ENCODE peak calls at places on chromosome 13, in five cellular contexts. One of them, this sample, is unnamed.

GRCh38 chr13:33612641-33613638 is 205.0 kb upstream of the RFC3 start:
- DNase-seq in H9: no peak
- DNase-seq in IMR-90: no peak
- DNase-seq in mesenchymal stem cell: no peak
- DNase-seq in trophoblast cell: no peak
- DNase-seq in this sample: no peak

GRCh38 chr13:49806126-49806536 is 13.6 kb upstream of the KPNA3 start:
- DNase-seq in IMR-90: no peak
- DNase-seq in H9: no peak
- DNase-seq in mesenchymal stem cell: no peak
- DNase-seq in trophoblast cell: no peak
- DNase-seq in this sample: no peak

GRCh38 chr13:112870737-112871287 is 98.2 kb upstream of the MCF2L start:
- DNase-seq in IMR-90: no peak
- DNase-seq in trophoblast cell: no peak
- DNase-seq in H9: no peak
- DNase-seq in mesenchymal stem cell: no peak
- DNase-seq in this sample: no peak

GRCh38 chr13:43572601-43573360 is 214.0 kb downstream of the ENOX1 start:
- DNase-seq in H9: no peak
- DNase-seq in mesenchymal stem cell: peak; percentile 58
- DNase-seq in IMR-90: peak; percentile 25
- DNase-seq in trophoblast cell: peak; percentile 84
- DNase-seq in this sample: no peak

GRCh38 chr13:65638572-65639168 is 1591.5 kb downstream of the PCDH9 start:
- DNase-seq in IMR-90: peak; percentile 63
- DNase-seq in H9: no peak
- DNase-seq in trophoblast cell: no peak
- DNase-seq in mesenchymal stem cell: peak; percentile 59
- DNase-seq in this sample: peak; percentile 6

GRCh38 chr13:76672422-76672821 is 213.8 kb downstream of the KCTD12 start:
- DNase-seq in H9: no peak
- DNase-seq in trophoblast cell: no peak
- DNase-seq in mesenchymal stem cell: no peak
- DNase-seq in IMR-90: peak; percentile 30
- DNase-seq in this sample: no peak

GRCh38 chr13:24386816-24387708 is 77.7 kb downstream of the C1QTNF9 start:
- DNase-seq in trophoblast cell: no peak
- DNase-seq in H9: no peak
- DNase-seq in IMR-90: no peak
- DNase-seq in mesenchymal stem cell: no peak
- DNase-seq in this sample: no peak

GRCh38 chr13:42594577-42595571 is 20.9 kb downstream of the TNFSF11 start:
- DNase-seq in H9: peak; percentile 51
- DNase-seq in trophoblast cell: peak; percentile 38
- DNase-seq in IMR-90: peak; percentile 66
- DNase-seq in mesenchymal stem cell: peak; percentile 91
- DNase-seq in this sample: peak; percentile 71

GRCh38 chr13:50208826-50209335 is 193.6 kb downstream of the KCNRG start:
- DNase-seq in IMR-90: peak; percentile 76
- DNase-seq in trophoblast cell: no peak
- DNase-seq in mesenchymal stem cell: peak; percentile 91
- DNase-seq in H9: peak; percentile 66
- DNase-seq in this sample: no peak

GRCh38 chr13:110283661-110284516 is 23.1 kb downstream of the COL4A1 start:
- DNase-seq in mesenchymal stem cell: no peak
- DNase-seq in IMR-90: peak; percentile 66
- DNase-seq in H9: no peak
- DNase-seq in trophoblast cell: no peak
- DNase-seq in this sample: no peak

GRCh38 chr13:108227651-108228272 is 9.6 kb downstream of the ABHD13 start:
- DNase-seq in H9: no peak
- DNase-seq in IMR-90: peak; percentile 52
- DNase-seq in mesenchymal stem cell: peak; percentile 46
- DNase-seq in trophoblast cell: peak; percentile 10
- DNase-seq in this sample: no peak

GRCh38 chr13:44219808-44220544 is 153.6 kb upstream of the SERP2 start:
- DNase-seq in trophoblast cell: no peak
- DNase-seq in H9: no peak
- DNase-seq in mesenchymal stem cell: peak; percentile 29
- DNase-seq in IMR-90: peak; percentile 93
- DNase-seq in this sample: no peak

GRCh38 chr13:27857271-27857670 is 62.5 kb upstream of the PDX1 start:
- DNase-seq in H9: no peak
- DNase-seq in IMR-90: no peak
- DNase-seq in trophoblast cell: no peak
- DNase-seq in mesenchymal stem cell: no peak
- DNase-seq in this sample: no peak

GRCh38 chr13:100423375-100423774 is 165.2 kb downstream of the GGACT start:
- DNase-seq in IMR-90: peak; percentile 56
- DNase-seq in trophoblast cell: no peak
- DNase-seq in mesenchymal stem cell: peak; percentile 25
- DNase-seq in H9: no peak
- DNase-seq in this sample: no peak

GRCh38 chr13:25920931-25921330 is 130.9 kb downstream of the SHISA2 start:
- DNase-seq in trophoblast cell: no peak
- DNase-seq in IMR-90: no peak
- DNase-seq in mesenchymal stem cell: no peak
- DNase-seq in H9: no peak
- DNase-seq in this sample: no peak

GRCh38 chr13:98954313-98954712 is 23.6 kb downstream of the DOCK9 start:
- DNase-seq in mesenchymal stem cell: no peak
- DNase-seq in IMR-90: no peak
- DNase-seq in trophoblast cell: no peak
- DNase-seq in H9: peak; percentile 51
- DNase-seq in this sample: no peak

GRCh38 chr13:38686635-38687245 is at the start of gene FREM2:
- DNase-seq in IMR-90: no peak
- DNase-seq in mesenchymal stem cell: peak; percentile 47
- DNase-seq in trophoblast cell: peak; percentile 46
- DNase-seq in H9: peak; percentile 97
- DNase-seq in this sample: peak; percentile 92
- H3K23ac ChIP-seq in IMR-90: no peak within 1 kb of the TSS
- H3K23ac ChIP-seq in mesenchymal stem cell: no peak within 1 kb of the TSS
- H3K23ac ChIP-seq in trophoblast cell: no peak within 1 kb of the TSS
- H3K23ac ChIP-seq in H9: no peak within 1 kb of the TSS
- H3K23ac ChIP-seq in this sample: peak within 1 kb of the TSS; percentile 29

GRCh38 chr13:23378009-23378632 is 55.4 kb downstream of the SACS start:
- DNase-seq in H9: no peak
- DNase-seq in trophoblast cell: peak; percentile 12
- DNase-seq in IMR-90: peak; percentile 99
- DNase-seq in mesenchymal stem cell: peak; percentile 84
- DNase-seq in this sample: no peak
- H2AK5ac ChIP-seq in H9: no peak overlapping the region
- H2AK5ac ChIP-seq in trophoblast cell: no peak overlapping the region
- H2AK5ac ChIP-seq in IMR-90: peak overlapping the region; percentile 23
- H2AK5ac ChIP-seq in mesenchymal stem cell: no peak overlapping the region
- H2AK5ac ChIP-seq in this sample: no peak overlapping the region

GRCh38 chr13:114096811-114097503 is 35.5 kb downstream of the RASA3 start:
- DNase-seq in mesenchymal stem cell: no peak
- DNase-seq in IMR-90: no peak
- DNase-seq in H9: no peak
- DNase-seq in trophoblast cell: no peak
- DNase-seq in this sample: no peak
- H3K23ac ChIP-seq in mesenchymal stem cell: no peak overlapping the region
- H3K23ac ChIP-seq in IMR-90: no peak overlapping the region
- H3K23ac ChIP-seq in H9: no peak overlapping the region
- H3K23ac ChIP-seq in trophoblast cell: no peak overlapping the region
- H3K23ac ChIP-seq in this sample: peak overlapping the region; percentile 47

DNA sequence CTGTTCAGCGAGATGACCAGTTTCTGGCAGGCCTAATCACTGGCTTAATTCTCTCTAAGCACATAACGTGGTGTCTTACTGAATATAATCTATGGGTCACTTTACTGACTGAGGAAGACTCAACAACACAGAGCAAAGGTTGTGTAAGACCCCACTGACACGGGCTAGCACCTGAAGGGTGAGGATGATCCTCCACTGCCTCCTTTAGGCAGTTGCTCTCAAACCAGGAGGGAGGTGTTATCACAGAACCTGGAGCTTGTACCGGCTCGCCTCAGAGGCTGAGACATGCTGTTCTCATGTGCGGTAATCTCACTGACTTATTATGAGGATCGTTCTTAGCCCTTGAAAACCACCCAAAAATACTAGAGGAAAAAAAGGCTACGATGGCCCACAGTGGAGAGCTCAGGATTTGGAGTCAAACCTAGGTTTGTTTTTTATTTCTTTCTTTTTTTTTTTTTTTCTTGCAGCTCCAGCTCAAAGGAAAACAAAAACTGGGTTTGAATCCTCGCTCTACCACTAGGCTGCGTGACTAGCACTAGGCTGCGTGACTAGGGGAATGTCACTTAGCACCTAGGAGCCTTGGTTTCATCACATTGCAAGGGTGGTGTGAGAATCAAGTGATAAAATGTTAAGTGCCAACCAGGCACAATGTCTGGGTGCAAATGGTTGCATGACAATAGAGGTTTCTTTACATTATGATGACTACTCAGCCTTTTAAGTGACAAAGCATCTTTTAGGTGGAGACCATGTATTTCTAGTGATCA is 28.1 kb downstream of the RCBTB2 start:
- DNase-seq in H9: peak; percentile 39
- DNase-seq in trophoblast cell: no peak
- DNase-seq in mesenchymal stem cell: no peak
- DNase-seq in IMR-90: no peak
- DNase-seq in this sample: no peak
- H2AK5ac ChIP-seq in H9: no peak overlapping the region
- H2AK5ac ChIP-seq in trophoblast cell: no peak overlapping the region
- H2AK5ac ChIP-seq in mesenchymal stem cell: no peak overlapping the region
- H2AK5ac ChIP-seq in IMR-90: peak overlapping the region; percentile 19
- H2AK5ac ChIP-seq in this sample: no peak overlapping the region

GRCh38 chr13:30049692-30050091 is 199.3 kb upstream of the UBL3 start:
- DNase-seq in mesenchymal stem cell: peak; percentile 22
- DNase-seq in IMR-90: no peak
- DNase-seq in trophoblast cell: peak; percentile 56
- DNase-seq in H9: no peak
- DNase-seq in this sample: no peak
- H3K23ac ChIP-seq in mesenchymal stem cell: no peak overlapping the region
- H3K23ac ChIP-seq in IMR-90: no peak overlapping the region
- H3K23ac ChIP-seq in trophoblast cell: no peak overlapping the region
- H3K23ac ChIP-seq in H9: no peak overlapping the region
- H3K23ac ChIP-seq in this sample: no peak overlapping the region

DNA sequence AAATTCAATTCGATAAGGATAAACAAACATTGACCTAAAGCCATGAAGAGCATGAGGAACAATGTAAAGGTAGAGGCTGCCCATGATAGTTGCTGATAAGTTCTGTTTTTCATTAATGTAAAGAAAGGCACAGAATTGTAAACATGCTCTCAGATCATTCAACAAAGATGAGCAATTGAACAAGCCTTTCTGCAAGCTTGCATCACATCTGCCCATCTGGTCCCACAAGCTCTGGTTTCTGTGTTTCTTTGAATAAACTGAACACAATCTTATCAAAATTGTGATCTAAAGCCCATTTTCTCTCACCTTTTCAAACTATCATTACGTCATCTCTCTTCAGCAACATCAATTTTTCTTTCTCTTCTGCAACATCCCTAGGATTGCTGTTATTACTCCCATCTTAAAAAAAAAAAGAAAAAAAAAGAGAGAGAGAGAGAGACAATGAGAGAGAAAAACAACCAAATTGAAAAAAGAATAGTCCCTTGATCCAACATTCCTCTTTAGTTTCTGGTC is 487.2 kb upstream of the GPC6 start:
- DNase-seq in H9: no peak
- DNase-seq in IMR-90: peak; percentile 5
- DNase-seq in mesenchymal stem cell: peak; percentile 11
- DNase-seq in trophoblast cell: no peak
- DNase-seq in this sample: no peak
- H2AK5ac ChIP-seq in H9: no peak overlapping the region
- H2AK5ac ChIP-seq in IMR-90: no peak overlapping the region
- H2AK5ac ChIP-seq in mesenchymal stem cell: no peak overlapping the region
- H2AK5ac ChIP-seq in trophoblast cell: no peak overlapping the region
- H2AK5ac ChIP-seq in this sample: no peak overlapping the region

GRCh38 chr13:23377603-23378002 is 55.9 kb downstream of the SACS start:
- DNase-seq in H9: no peak
- DNase-seq in mesenchymal stem cell: no peak
- DNase-seq in IMR-90: no peak
- DNase-seq in trophoblast cell: no peak
- DNase-seq in this sample: no peak
- H3K23ac ChIP-seq in H9: no peak overlapping the region
- H3K23ac ChIP-seq in mesenchymal stem cell: no peak overlapping the region
- H3K23ac ChIP-seq in IMR-90: peak overlapping the region; percentile 80
- H3K23ac ChIP-seq in trophoblast cell: no peak overlapping the region
- H3K23ac ChIP-seq in this sample: no peak overlapping the region

DNA sequence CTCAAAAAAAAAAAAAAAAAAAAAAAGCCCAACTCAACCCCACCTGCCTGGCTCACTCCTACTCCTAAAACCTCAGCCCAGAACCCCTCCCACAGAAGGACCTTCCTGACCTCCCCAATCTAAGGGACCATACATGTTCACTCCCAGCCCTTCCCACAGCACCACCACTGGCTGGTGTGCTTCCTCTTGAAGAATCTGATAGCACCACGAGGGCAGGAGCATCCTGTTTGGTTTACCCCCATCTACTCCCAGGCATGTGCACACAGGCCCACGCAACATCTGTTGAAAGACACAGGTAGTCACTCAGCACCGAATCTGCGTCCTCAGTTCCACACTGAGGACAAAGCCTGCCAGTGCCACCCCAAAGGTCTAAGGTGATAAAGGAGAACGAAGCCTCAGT is 8.2 kb downstream of the LATS2 start:
- DNase-seq in mesenchymal stem cell: no peak
- DNase-seq in IMR-90: no peak
- DNase-seq in H9: no peak
- DNase-seq in trophoblast cell: no peak
- DNase-seq in this sample: no peak
- H2AK5ac ChIP-seq in mesenchymal stem cell: no peak overlapping the region
- H2AK5ac ChIP-seq in IMR-90: peak overlapping the region; percentile 0
- H2AK5ac ChIP-seq in H9: no peak overlapping the region
- H2AK5ac ChIP-seq in trophoblast cell: no peak overlapping the region
- H2AK5ac ChIP-seq in this sample: no peak overlapping the region

GRCh38 chr13:52906122-52906903 is 57.9 kb upstream of the PCDH8 start:
- DNase-seq in H9: peak; percentile 51
- DNase-seq in mesenchymal stem cell: no peak
- DNase-seq in IMR-90: no peak
- DNase-seq in trophoblast cell: no peak
- DNase-seq in this sample: no peak
- H3K23ac ChIP-seq in H9: no peak overlapping the region
- H3K23ac ChIP-seq in mesenchymal stem cell: no peak overlapping the region
- H3K23ac ChIP-seq in IMR-90: no peak overlapping the region
- H3K23ac ChIP-seq in trophoblast cell: no peak overlapping the region
- H3K23ac ChIP-seq in this sample: no peak overlapping the region

This sample was measured in neuronal stem cell.